ENCODE peak calls at places on chromosome 18, in four cellular contexts. L is K562, O is GM12878, D is H1. M is an unnamed sample.

GRCh38 chr18:75143851-75144250 is 65.1 kb downstream of the PTGR3 start:
- DNase-seq in L (no peak), D (no peak), O (no peak), M (no peak)

GRCh38 chr18:28189400-28190239 is 12.7 kb upstream of the CDH2 start:
- DNase-seq in L (peak), O (peak), D (no peak), M (peak)

GRCh38 chr18:56787392-56787791 is 136.2 kb downstream of the WDR7 start:
- DNase-seq in O (no peak), L (no peak), D (no peak), M (no peak)

GRCh38 chr18:8801263-8801901 is 96.0 kb downstream of the MTCL1 start:
- DNase-seq in D (no peak), L (no peak), O (no peak), M (no peak)

GRCh38 chr18:69357590-69357989 is 43.1 kb upstream of the DOK6 start:
- DNase-seq in L (no peak), D (no peak), O (no peak), M (no peak)

GRCh38 chr18:5393779-5394178 is 98.3 kb upstream of the ZBTB14 start:
- DNase-seq in O (no peak), D (no peak), L (no peak), M (no peak)

GRCh38 chr18:58549814-58550339 is 79.0 kb downstream of the ALPK2 start:
- DNase-seq in O (no peak), D (no peak), L (no peak), M (no peak)

GRCh38 chr18:27695509-27695908 is 481.4 kb downstream of the CDH2 start:
- DNase-seq in D (no peak), O (no peak), L (no peak), M (no peak)

GRCh38 chr18:10013621-10014543 is 100.1 kb downstream of the VAPA start:
- DNase-seq in O (no peak), D (no peak), L (no peak), M (no peak)

GRCh38 chr18:78073275-78073674 is 823.6 kb downstream of the GALR1 start:
- DNase-seq in D (no peak), L (no peak), O (no peak), M (no peak)

GRCh38 chr18:48831113-48831759 is 119.5 kb downstream of the SMAD7 start:
- DNase-seq in O (no peak), D (no peak), L (no peak), M (no peak)
- TF ChIP-seq NRF1 in O (no peak), D (no peak), L (no peak), M (no peak)

DNA sequence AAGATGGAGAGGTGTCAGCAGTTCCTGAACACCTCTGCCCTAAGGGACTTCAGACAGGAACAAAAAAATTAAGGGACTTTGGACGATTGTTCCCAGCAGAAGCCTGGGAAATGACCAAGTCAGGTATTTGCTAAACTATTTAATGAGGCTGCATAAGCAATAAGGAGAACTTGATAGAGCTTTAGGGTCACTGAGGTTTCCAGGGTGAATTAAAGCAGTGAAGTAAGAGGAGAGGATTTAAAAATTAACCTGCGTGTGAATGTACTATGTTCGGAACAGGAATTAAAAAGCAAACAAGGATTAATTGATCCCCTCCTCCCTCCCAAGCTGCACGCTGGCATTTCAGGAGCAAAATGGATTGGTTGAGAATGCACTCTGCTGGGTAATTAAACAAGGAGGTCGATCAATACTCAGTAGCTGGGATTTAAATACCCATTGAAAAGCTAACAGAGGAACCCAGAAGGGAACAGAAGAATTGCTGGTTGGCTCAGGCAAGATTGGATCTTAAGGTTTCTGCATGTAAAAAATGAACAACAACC is 157.2 kb downstream of the RNF152 start:
- DNase-seq in O (no peak), D (no peak), L (no peak), M (no peak)
- TF ChIP-seq NRF1 in O (no peak), D (no peak), L (no peak), M (no peak)

GRCh38 chr18:64017870-64018269 is 48.0 kb downstream of the SERPINB8 start:
- DNase-seq in L (no peak), O (no peak), D (no peak), M (no peak)
- TF ChIP-seq NRF1 in L (no peak), O (no peak), D (no peak), M (no peak)

GRCh38 chr18:24586662-24587360 is 126.4 kb downstream of the HRH4 start:
- DNase-seq in O (no peak), D (no peak), L (no peak), M (no peak)

GRCh38 chr18:24585996-24586566 is 125.6 kb downstream of the HRH4 start:
- DNase-seq in D (no peak), L (no peak), O (no peak), M (no peak)

GRCh38 chr18:24590946-24591345 is 130.5 kb downstream of the HRH4 start:
- DNase-seq in L (no peak), O (no peak), D (no peak), M (no peak)

GRCh38 chr18:24584777-24585176 is 124.3 kb downstream of the HRH4 start:
- DNase-seq in D (no peak), O (no peak), L (no peak), M (no peak)

DNA sequence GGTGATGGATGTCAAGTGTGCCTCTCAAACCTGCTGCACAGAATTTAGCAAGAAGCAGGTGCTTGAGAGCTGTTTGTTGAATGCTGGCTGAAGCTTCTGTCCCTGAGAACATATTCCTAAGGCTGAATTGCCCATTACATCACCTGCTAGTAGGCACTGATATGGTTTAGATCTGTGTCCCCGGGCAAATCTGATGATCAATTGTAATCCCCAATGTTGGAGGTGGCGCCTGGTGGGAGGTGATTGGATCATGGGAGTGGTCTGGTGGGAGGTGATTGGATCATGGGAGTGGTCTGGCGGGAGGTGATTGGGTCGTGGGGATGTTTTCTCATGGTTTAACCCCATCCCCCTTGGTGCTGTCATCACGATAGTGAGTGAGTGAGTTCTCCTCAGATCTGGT is 128.0 kb downstream of the HRH4 start:
- DNase-seq in O (no peak), L (no peak), D (no peak), M (no peak)
- TF ChIP-seq NRF1 in O (no peak), L (no peak), D (no peak), M (no peak)

GRCh38 chr18:7671105-7671504 is 104.0 kb downstream of the PTPRM start:
- DNase-seq in D (no peak), L (no peak), O (no peak), M (no peak)
- TF ChIP-seq NRF1 in D (no peak), L (no peak), O (no peak), M (no peak)

GRCh38 chr18:41456791-41457190 is 498.2 kb upstream of the PIK3C3 start:
- DNase-seq in D (no peak), L (no peak), O (no peak), M (no peak)
- TF ChIP-seq NRF1 in D (no peak), L (no peak), O (no peak), M (no peak)

GRCh38 chr18:64803471-64803870 is 654.6 kb upstream of the LINC00305 start:
- DNase-seq in D (no peak), O (no peak), L (no peak), M (no peak)
- TF ChIP-seq NRF1 in D (no peak), O (no peak), L (no peak), M (no peak)

GRCh38 chr18:49160075-49160930 is 209.5 kb upstream of the SMAD7 start:
- DNase-seq in O (no peak), D (no peak), L (no peak), M (no peak)

GRCh38 chr18:49164738-49165137 is 214.0 kb upstream of the SMAD7 start:
- DNase-seq in D (no peak), L (no peak), O (no peak), M (no peak)

GRCh38 chr18:49166327-49166726 is 215.6 kb upstream of the SMAD7 start:
- DNase-seq in O (no peak), D (no peak), L (no peak), M (no peak)

GRCh38 chr18:49162226-49162848 is 211.6 kb upstream of the SMAD7 start:
- DNase-seq in D (no peak), O (peak), L (no peak), M (no peak)

DNA sequence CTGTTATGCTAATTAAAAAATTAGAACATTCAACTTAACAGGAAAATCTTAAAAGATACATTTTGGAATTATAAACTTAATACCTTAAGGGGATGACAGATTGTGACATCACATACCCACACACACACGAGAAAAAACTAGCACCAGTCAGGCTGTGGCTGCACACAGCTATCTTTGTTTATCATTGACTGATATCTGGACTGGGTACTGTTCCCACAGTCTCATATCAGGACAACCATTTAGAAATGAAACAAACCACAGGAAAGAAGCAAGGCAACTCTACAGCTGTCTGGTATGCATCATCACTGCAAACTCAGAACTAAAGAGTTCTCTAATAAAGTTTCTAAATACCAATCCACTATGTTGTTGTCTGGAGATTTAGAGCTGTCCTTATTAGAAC is 210.9 kb upstream of the SMAD7 start:
- DNase-seq in O (peak), D (no peak), L (no peak), M (peak)
- TF ChIP-seq NRF1 in O (no peak), D (no peak), L (no peak), M (no peak)

GRCh38 chr18:49076767-49077166 is 126.0 kb upstream of the SMAD7 start:
- DNase-seq in O (no peak), D (no peak), L (no peak), M (no peak)
- TF ChIP-seq NRF1 in O (no peak), D (no peak), L (no peak), M (no peak)

DNA sequence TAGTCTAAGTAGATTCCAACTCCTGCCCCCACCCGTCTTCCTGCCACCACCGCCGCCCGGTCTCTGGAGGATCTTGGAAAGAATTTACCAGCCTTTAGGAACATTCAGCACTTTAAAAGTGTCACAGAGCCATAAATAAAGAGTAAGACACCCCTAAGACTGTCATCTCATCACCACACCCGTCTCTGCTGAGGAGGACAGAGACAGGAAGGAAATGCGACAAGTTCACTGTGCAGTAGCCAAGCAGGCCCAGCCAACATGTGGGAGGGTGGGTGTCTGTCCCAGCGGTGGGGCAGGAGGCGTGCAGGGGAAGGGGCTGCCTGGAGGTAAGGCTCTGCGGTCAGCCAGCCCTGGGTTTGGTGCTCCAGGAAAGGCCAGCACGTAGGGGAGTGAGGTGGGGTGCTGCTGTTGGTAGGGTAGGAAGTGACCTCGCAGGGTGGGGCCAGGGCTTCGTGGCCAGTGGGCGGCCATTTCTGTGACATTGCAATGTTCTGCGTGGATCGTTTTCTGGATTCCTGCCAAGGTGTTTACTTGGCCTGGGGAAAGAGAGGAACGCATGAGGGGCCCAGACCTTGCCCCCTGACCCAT is 111.6 kb downstream of the FAM210A start:
- DNase-seq in D (no peak), L (no peak), O (no peak), M (no peak)
- TF ChIP-seq NRF1 in D (no peak), L (no peak), O (no peak), M (no peak)